ENCODE peak calls at places on chromosomes 11 and 22, in five cellular contexts. N is epithelial cell of esophagus, L is dorsolateral prefrontal cortex, U is AG09309, K is tibial artery. F is an unnamed sample.

GRCh38 chr11:2777396-2777795 is 77.6 kb upstream of the KCNQ1OT1 start:
- DNase-seq in N (peak; percentile 6), L (no peak), U (no peak), K (no peak), F (no peak)

GRCh38 chr11:116641561-116642045 is 131.2 kb downstream of the BUD13 start:
- DNase-seq in N (peak; percentile 37), L (peak; percentile 61), U (no peak), K (no peak), F (no peak)

GRCh38 chr11:15148181-15148580 is 33.5 kb downstream of the INSC start:
- DNase-seq in N (no peak), L (no peak), U (no peak), K (no peak), F (no peak)

GRCh38 chr22:50104149-50104548 is 14.3 kb downstream of the MOV10L1 start:
- DNase-seq in N (no peak), L (no peak), U (no peak), K (no peak), F (no peak)

GRCh38 chr11:69490516-69490915 is 9.1 kb downstream of the LINC01488 start:
- DNase-seq in N (no peak), L (no peak), U (no peak), K (no peak), F (no peak)

GRCh38 chr11:61482513-61482912 is 26.0 kb upstream of the LRRC10B start:
- DNase-seq in N (no peak), L (no peak), U (no peak), K (no peak), F (peak; percentile 22)

GRCh38 chr11:2714463-2714800 is 14.6 kb upstream of the KCNQ1OT1 start:
- DNase-seq in N (no peak), L (no peak), U (no peak), K (no peak), F (no peak)

GRCh38 chr11:83865636-83866461 is 579.7 kb upstream of the CCDC90B start:
- DNase-seq in N (peak; percentile 23), L (no peak), U (no peak), K (no peak), F (no peak)

GRCh38 chr11:110601941-110602340 is 110.3 kb downstream of the ARHGAP20 start:
- DNase-seq in N (no peak), L (no peak), U (no peak), K (no peak), F (no peak)

GRCh38 chr22:40422558-40423245 is 52.3 kb downstream of the SGSM3 start:
- DNase-seq in N (no peak), L (no peak), U (no peak), K (no peak), F (no peak)

GRCh38 chr22:20862540-20862939 is 3.7 kb downstream of the SNAP29 start:
- DNase-seq in N (peak; percentile 42), L (no peak), U (no peak), K (no peak), F (no peak)

GRCh38 chr11:10943968-10944367 is 86.1 kb upstream of the ZBED5 start:
- DNase-seq in N (no peak), L (no peak), U (no peak), K (no peak), F (no peak)

GRCh38 chr22:32830473-32830872 is 29.0 kb downstream of the TIMP3 start:
- DNase-seq in N (no peak), L (no peak), U (no peak), K (no peak), F (no peak)

GRCh38 chr11:10878408-10879214 is 20.8 kb upstream of the ZBED5 start:
- DNase-seq in N (peak; percentile 70), L (no peak), U (no peak), K (no peak), F (peak; percentile 72)

GRCh38 chr11:2940166-2940929 is 11.1 kb upstream of the PHLDA2 start:
- DNase-seq in N (peak; percentile 41), L (no peak), U (no peak), K (no peak), F (peak; percentile 55)

GRCh38 chr22:29811377-29811776 is 26.7 kb downstream of the ASCC2 start:
- DNase-seq in N (no peak), L (no peak), U (no peak), K (no peak), F (no peak)

GRCh38 chr11:117459121-117459978 is 131.7 kb downstream of the CEP164 start:
- DNase-seq in N (no peak), L (no peak), U (no peak), K (no peak), F (no peak)

GRCh38 chr22:20998411-20999336 is 3.2 kb downstream of the THAP7 start:
- DNase-seq in N (peak; percentile 36), L (no peak), U (no peak), K (no peak), F (no peak)

GRCh38 chr11:93718057-93718563 is 23.2 kb downstream of the TAF1D start:
- DNase-seq in N (no peak), L (no peak), U (no peak), K (no peak), F (no peak)

GRCh38 chr22:17931400-17931825 is 92.9 kb downstream of the MICAL3 start:
- DNase-seq in N (peak; percentile 38), L (peak; percentile 28), U (no peak), K (no peak), F (peak; percentile 19)

GRCh38 chr11:62552931-62553838 is 6.6 kb upstream of the AHNAK start:
- DNase-seq in N (peak; percentile 94), L (no peak), U (peak; percentile 80), K (peak; percentile 93), F (peak; percentile 97)

GRCh38 chr11:116244425-116244824 is 528.4 kb downstream of the BUD13 start:
- DNase-seq in N (no peak), L (no peak), U (no peak), K (no peak), F (no peak)

GRCh38 chr11:33307984-33308383 is 50.8 kb downstream of the HIPK3 start:
- DNase-seq in N (no peak), L (no peak), U (no peak), K (no peak), F (no peak)

GRCh38 chr22:42188808-42189447 is 58.3 kb upstream of the CYP2D6 start:
- DNase-seq in N (peak; percentile 87), L (no peak), U (no peak), K (no peak), F (peak; percentile 38)

GRCh38 chr22:35437038-35437437 is 37.1 kb downstream of the MCM5 start:
- DNase-seq in N (no peak), L (no peak), U (no peak), K (no peak), F (no peak)

GRCh38 chr11:66864172-66864901 is 7.5 kb downstream of the LRFN4 start:
- DNase-seq in N (no peak), L (no peak), U (no peak), K (no peak), F (no peak)

DNA sequence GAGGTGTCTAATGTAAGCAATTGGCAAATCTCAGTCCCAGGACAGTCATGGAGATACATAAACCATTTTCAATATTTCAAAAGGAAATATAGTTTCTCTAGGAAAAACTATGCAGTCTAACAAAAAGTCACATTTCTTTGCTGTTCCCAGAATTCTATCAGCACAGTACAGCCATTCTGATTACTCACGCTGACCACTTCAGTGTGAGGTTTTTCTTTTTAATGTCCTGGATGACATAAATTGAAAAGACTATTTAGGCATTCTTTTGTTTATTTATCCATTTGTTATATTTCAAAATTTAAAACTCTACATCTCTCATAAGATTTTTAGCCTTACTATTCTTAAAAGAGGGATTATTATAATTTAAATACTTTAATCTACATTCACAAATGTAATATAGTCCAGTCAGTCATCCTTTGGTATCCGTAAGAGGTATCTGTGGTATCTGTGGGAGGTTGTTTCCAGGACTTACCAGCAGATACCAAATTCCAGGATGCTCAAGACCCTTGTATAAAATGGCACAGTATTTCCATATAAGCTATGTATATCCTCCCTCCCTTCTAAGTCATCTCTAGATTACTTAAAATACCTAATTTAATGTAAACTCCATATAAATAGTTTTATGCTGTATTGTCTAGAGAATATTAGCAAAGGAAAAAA is 331.1 kb upstream of the PITPNB start:
- DNase-seq in N (no peak), L (no peak), U (no peak), K (no peak), F (no peak)
- TF ChIP-seq CTCF in N (no peak), L (no peak), U (no peak), K (no peak), F (no peak)

GRCh38 chr11:73404048-73404447 is 27.8 kb downstream of the RELT start:
- DNase-seq in N (peak; percentile 56), L (peak; percentile 77), U (no peak), K (peak; percentile 75), F (peak; percentile 28)

GRCh38 chr11:73401924-73402833 is 26.0 kb downstream of the RELT start:
- DNase-seq in N (no peak), L (no peak), U (no peak), K (no peak), F (no peak)

GRCh38 chr11:73401217-73401923 is 25.2 kb downstream of the RELT start:
- DNase-seq in N (no peak), L (no peak), U (no peak), K (no peak), F (no peak)

GRCh38 chr11:73403541-73403940 is 27.3 kb downstream of the RELT start:
- DNase-seq in N (no peak), L (no peak), U (no peak), K (no peak), F (no peak)

GRCh38 chr11:73402834-73403185 is 26.6 kb downstream of the RELT start:
- DNase-seq in N (peak; percentile 28), L (no peak), U (no peak), K (no peak), F (no peak)
- TF ChIP-seq CTCF in N (peak; percentile 29), L (no peak), U (peak; percentile 41), K (no peak), F (peak; percentile 54)

GRCh38 chr22:22460635-22461034 is 47.9 kb downstream of the ZNF280B start:
- DNase-seq in N (no peak), L (no peak), U (no peak), K (no peak), F (no peak)
- TF ChIP-seq CTCF in N (peak; percentile 9), L (peak; percentile 61), U (peak; percentile 7), K (no peak), F (peak; percentile 71)

GRCh38 chr22:39117585-39118191 is 20.6 kb downstream of the APOBEC3H start:
- DNase-seq in N (peak; percentile 63), L (no peak), U (peak; percentile 4), K (no peak), F (peak; percentile 15)
- TF ChIP-seq CTCF in N (peak; percentile 61), L (peak; percentile 44), U (peak; percentile 54), K (no peak), F (peak; percentile 78)

F was measured in HFFc6.